ENCODE peak calls at places on chromosome 3, in seven cellular contexts. M is pulmonary artery endothelial cell; Q is endothelial cell; C is GM06990; A is stimulated activated CD4-positive, alpha-beta T cell treated with anti-CD3 and anti-CD28 coated beads, Interleukin-1b, Interleukin-23, amount 100 ng/mL, for 24 hours; N is AG09319; D is LoVo. Z is an unnamed sample.

GRCh38 chr3:174953068-174953467 is 93.9 kb downstream of the NAALADL2 start:
- DNase-seq in M (no peak), Q (no peak), C (no peak), A (no peak), N (no peak), D (no peak), Z (no peak)

GRCh38 chr3:122299872-122300460 is 25.1 kb upstream of the CSTA start:
- DNase-seq in M (no peak), Q (peak; percentile 17), C (peak; percentile 30), A (peak; percentile 6), N (no peak), D (no peak), Z (peak; percentile 28)

GRCh38 chr3:79724206-79724605 is 43.6 kb downstream of the ROBO1 start:
- DNase-seq in M (no peak), Q (peak; percentile 51), C (no peak), A (no peak), N (no peak), D (no peak), Z (peak; percentile 7)

GRCh38 chr3:185807455-185808068 is 17.3 kb downstream of the IGF2BP2 start:
- DNase-seq in M (peak; percentile 65), Q (no peak), C (no peak), A (no peak), N (no peak), D (peak; percentile 87), Z (peak; percentile 84)

GRCh38 chr3:134249442-134249841 is 1.2 kb downstream of the RYK start:
- DNase-seq in M (no peak), Q (no peak), C (no peak), A (no peak), N (no peak), D (no peak), Z (no peak)

GRCh38 chr3:17091895-17092294 is 207.1 kb downstream of the PLCL2 start:
- DNase-seq in M (no peak), Q (no peak), C (no peak), A (no peak), N (no peak), D (no peak), Z (no peak)

GRCh38 chr3:50655009-50655830 is 19.5 kb upstream of the DOCK3 start:
- DNase-seq in M (no peak), Q (no peak), C (no peak), A (no peak), N (no peak), D (no peak), Z (no peak)

GRCh38 chr3:55309336-55309735 is 177.8 kb downstream of the WNT5A start:
- DNase-seq in M (no peak), Q (no peak), C (no peak), A (no peak), N (no peak), D (no peak), Z (no peak)

GRCh38 chr3:141019244-141019643 is 31.9 kb upstream of the SPSB4 start:
- DNase-seq in M (no peak), Q (no peak), C (no peak), A (no peak), N (no peak), D (no peak), Z (no peak)

GRCh38 chr3:197573048-197573767 is 17.4 kb upstream of the BDH1 start:
- DNase-seq in M (no peak), Q (no peak), C (no peak), A (no peak), N (no peak), D (no peak), Z (no peak)

GRCh38 chr3:51340311-51340829 is 44.7 kb upstream of the MANF start:
- DNase-seq in M (peak; percentile 79), Q (no peak), C (no peak), A (no peak), N (peak; percentile 73), D (peak; percentile 77), Z (no peak)

GRCh38 chr3:198079771-198080520 is 119.9 kb downstream of the LMLN start:
- DNase-seq in M (no peak), Q (peak; percentile 22), C (no peak), A (no peak), N (no peak), D (peak; percentile 35), Z (no peak)

Z was measured in iPS DF 19.7.